ENCODE peak calls at places on chromosomes 5 and 9, in six cellular contexts. H is PC-9; N is left ventricle myocardium inferior; B is fibroblast of lung; G is suprapubic skin; C is CD4-positive, alpha-beta T cell. I is an unnamed sample.

GRCh38 chr5:765948-766631 is 18.4 kb downstream of the ZDHHC11B start:
- DNase-seq in C (no peak), N (no peak), B (no peak), H (no peak), G (peak), I (no peak)

GRCh38 chr5:137206030-137206715 is 293.0 kb downstream of the SPOCK1 start:
- DNase-seq in C (no peak), G (no peak), N (no peak), B (no peak), H (no peak), I (no peak)

GRCh38 chr5:39158786-39159185 is 60.6 kb downstream of the FYB1 start:
- DNase-seq in H (no peak), B (no peak), C (no peak), N (no peak), G (no peak), I (no peak)

GRCh38 chr5:100722657-100723056 is 180.4 kb downstream of the ST8SIA4 start:
- DNase-seq in N (no peak), C (no peak), B (no peak), H (no peak), G (no peak), I (no peak)

GRCh38 chr5:157686841-157687554 is 15.7 kb downstream of the C5orf52 start:
- DNase-seq in H (no peak), B (no peak), N (no peak), C (no peak), G (no peak), I (no peak)

GRCh38 chr9:78127271-78128225 is 95.9 kb upstream of the GNAQ start:
- DNase-seq in B (no peak), N (no peak), G (no peak), H (no peak), C (no peak), I (no peak)

GRCh38 chr9:136667217-136667939 is 4.7 kb downstream of the EGFL7 start:
- DNase-seq in B (no peak), H (no peak), C (no peak), N (no peak), G (no peak), I (no peak)

GRCh38 chr9:90099262-90099982 is 494.6 kb downstream of the GADD45G start:
- DNase-seq in C (no peak), B (peak), G (no peak), H (no peak), N (no peak), I (no peak)

GRCh38 chr9:93301911-93302525 is 118.1 kb downstream of the WNK2 start:
- DNase-seq in N (no peak), C (no peak), G (peak), H (no peak), B (no peak), I (no peak)

GRCh38 chr5:55575815-55576583 is 41.2 kb upstream of the PLPP1 start:
- DNase-seq in H (no peak), B (peak), C (no peak), N (no peak), G (no peak), I (no peak)
- H3K27ac ChIP-seq in H (no peak), B (no peak), C (no peak), N (peak), G (peak), I (no peak)

GRCh38 chr5:111562566-111562965 is 50.2 kb upstream of the STARD4 start:
- DNase-seq in C (no peak), H (no peak), G (no peak), N (no peak), B (no peak), I (no peak)

GRCh38 chr5:111559680-111560079 is 47.3 kb upstream of the STARD4 start:
- DNase-seq in N (no peak), G (no peak), C (no peak), H (no peak), B (no peak), I (no peak)

DNA sequence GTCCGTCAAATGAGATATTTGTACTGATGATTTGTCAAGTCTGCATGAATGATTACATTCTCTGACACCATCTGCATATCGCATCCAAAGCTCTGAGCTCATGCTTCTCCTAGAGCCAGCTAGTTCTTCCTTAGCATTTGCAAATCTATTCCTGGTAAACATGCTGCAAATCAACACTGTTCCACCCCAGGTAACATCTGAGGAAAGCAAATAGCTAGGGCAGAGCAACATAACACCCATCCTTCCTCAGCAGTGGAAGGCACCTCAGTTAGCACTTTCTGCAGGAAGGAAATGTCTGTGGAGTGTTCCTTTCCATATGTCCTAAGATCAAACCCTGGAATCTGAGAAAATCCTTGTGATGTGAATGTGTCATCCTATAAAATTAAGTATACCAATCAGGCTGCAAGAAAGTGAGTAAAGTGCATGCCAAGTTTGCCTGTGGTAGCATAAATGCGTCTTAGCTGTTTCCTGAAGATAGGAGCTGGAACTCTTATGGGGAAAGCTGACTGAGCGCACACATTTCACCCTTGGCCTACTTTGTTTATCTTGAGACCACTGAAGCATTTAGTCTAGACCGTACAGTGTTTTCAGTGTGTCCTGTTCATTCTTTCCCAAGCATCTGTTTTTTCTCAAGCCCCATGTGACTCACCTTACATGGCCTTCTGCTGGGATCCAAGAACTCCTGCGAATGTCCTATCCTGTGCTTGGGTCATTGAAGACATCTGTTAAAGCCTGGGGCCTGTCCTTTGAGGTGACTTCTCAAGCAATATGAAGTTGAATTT is 50.9 kb upstream of the STARD4 start:
- DNase-seq in N (no peak), B (peak), G (no peak), C (no peak), H (no peak), I (no peak)
- H3K27ac ChIP-seq in N (peak), B (no peak), G (no peak), C (no peak), H (no peak), I (no peak)

GRCh38 chr9:129070670-129071525 is 10.0 kb upstream of the DOLPP1 start:
- DNase-seq in B (no peak), C (no peak), N (no peak), G (no peak), H (no peak), I (no peak)
- H3K27ac ChIP-seq in B (no peak), C (peak), N (peak), G (no peak), H (no peak), I (no peak)

GRCh38 chr5:95899848-95900247 is 61.8 kb downstream of the ELL2 start:
- DNase-seq in N (no peak), G (no peak), C (no peak), H (no peak), B (no peak), I (no peak)
- H3K27ac ChIP-seq in N (peak), G (no peak), C (no peak), H (no peak), B (no peak), I (no peak)

GRCh38 chr9:86720893-86721698 is 226.2 kb downstream of the GAS1 start:
- DNase-seq in H (peak), C (no peak), G (no peak), B (no peak), N (no peak), I (no peak)

GRCh38 chr9:86723351-86723750 is 224.0 kb downstream of the GAS1 start:
- DNase-seq in H (no peak), N (no peak), C (no peak), G (no peak), B (no peak), I (no peak)

GRCh38 chr9:86722706-86723075 is 224.6 kb downstream of the GAS1 start:
- DNase-seq in H (no peak), G (no peak), C (no peak), B (no peak), N (no peak), I (no peak)

GRCh38 chr9:86724528-86724927 is 222.8 kb downstream of the GAS1 start:
- DNase-seq in N (no peak), G (no peak), H (no peak), B (no peak), C (no peak), I (no peak)

GRCh38 chr9:86721843-86722705 is 225.2 kb downstream of the GAS1 start:
- DNase-seq in B (peak), C (no peak), G (no peak), N (peak), H (peak), I (no peak)
- H3K27ac ChIP-seq in B (peak), C (no peak), G (peak), N (peak), H (peak), I (no peak)

GRCh38 chr5:172414618-172415599 is 39.4 kb downstream of the SH3PXD2B start:
- DNase-seq in G (no peak), N (peak), C (no peak), H (peak), B (no peak), I (no peak)

GRCh38 chr5:172417130-172417802 is 37.1 kb downstream of the SH3PXD2B start:
- DNase-seq in B (no peak), N (no peak), C (no peak), H (no peak), G (peak), I (no peak)

GRCh38 chr5:172417983-172418630 is 36.2 kb downstream of the SH3PXD2B start:
- DNase-seq in N (peak), B (peak), C (no peak), H (no peak), G (peak), I (no peak)

GRCh38 chr5:172413601-172414000 is 40.7 kb downstream of the SH3PXD2B start:
- DNase-seq in N (no peak), B (no peak), H (no peak), G (no peak), C (no peak), I (no peak)

GRCh38 chr5:172415615-172416275 is 38.6 kb downstream of the SH3PXD2B start:
- DNase-seq in B (no peak), C (no peak), H (no peak), G (no peak), N (no peak), I (no peak)
- H3K27ac ChIP-seq in B (no peak), C (no peak), H (no peak), G (peak), N (peak), I (no peak)

GRCh38 chr5:30385754-30386153 is 807.7 kb upstream of the CDH6 start:
- DNase-seq in B (no peak), N (no peak), C (no peak), G (no peak), H (no peak), I (no peak)

GRCh38 chr5:30384171-30384570 is 809.3 kb upstream of the CDH6 start:
- DNase-seq in B (no peak), G (no peak), C (no peak), H (no peak), N (no peak), I (no peak)

GRCh38 chr5:30387974-30388632 is 805.4 kb upstream of the CDH6 start:
- DNase-seq in C (no peak), B (no peak), H (no peak), N (no peak), G (no peak), I (no peak)

GRCh38 chr5:30392897-30393296 is 800.6 kb upstream of the CDH6 start:
- DNase-seq in B (no peak), H (no peak), G (no peak), N (no peak), C (no peak), I (no peak)

GRCh38 chr5:30390095-30390494 is 803.4 kb upstream of the CDH6 start:
- DNase-seq in G (no peak), H (no peak), B (no peak), N (no peak), C (no peak), I (no peak)
- H3K27ac ChIP-seq in G (no peak), H (no peak), B (no peak), N (no peak), C (no peak), I (no peak)